ENCODE peak calls at places on chromosomes 2 and 18, in four cellular contexts. A is IMR-90, H is mesendoderm, C is neuronal stem cell. K is an unnamed sample.

GRCh38 chr18:44708451-44709083 is 27.9 kb downstream of the SETBP1 start:
- DNase-seq in A (peak), H (no peak), C (no peak), K (no peak)

GRCh38 chr2:238510911-238511613 is 84.3 kb downstream of the ASB1 start:
- DNase-seq in C (no peak), H (peak), A (no peak), K (no peak)

GRCh38 chr2:177881001-177881748 is 191.4 kb downstream of the PDE11A start:
- DNase-seq in C (no peak), A (no peak), H (no peak), K (no peak)

GRCh38 chr2:45342-46130 is 769 bp downstream of the FAM110C start:
- DNase-seq in C (no peak), H (peak), A (no peak), K (peak)

GRCh38 chr18:14962626-14963025 is 214.7 kb downstream of the ANKRD30B start:
- DNase-seq in A (no peak), C (no peak), H (no peak), K (no peak)

GRCh38 chr2:53964237-53964952 is 6.4 kb downstream of the PSME4 start:
- DNase-seq in H (no peak), C (no peak), A (no peak), K (no peak)

GRCh38 chr2:176101216-176101845 is 1.7 kb downstream of the HOXD12 start:
- DNase-seq in A (no peak), H (no peak), C (no peak), K (no peak)

GRCh38 chr2:118851650-118852049 is 4.2 kb upstream of the EN1 start:
- DNase-seq in H (peak), C (peak), A (no peak), K (peak)

GRCh38 chr2:86048888-86049287 is 56.8 kb downstream of the POLR1A start:
- DNase-seq in C (no peak), H (no peak), A (no peak), K (peak)

GRCh38 chr2:147639891-147640290 is 204.9 kb upstream of the ACVR2A start:
- DNase-seq in H (no peak), A (no peak), C (no peak), K (no peak)

GRCh38 chr2:42663106-42663755 is 94.8 kb downstream of the MTA3 start:
- DNase-seq in H (peak), A (peak), C (peak), K (peak)

GRCh38 chr2:154696771-154697170 is 1.7 kb upstream of the KCNJ3 start:
- DNase-seq in C (no peak), H (no peak), A (no peak), K (no peak)

GRCh38 chr18:9684901-9685738 is 23.0 kb upstream of the RAB31 start:
- DNase-seq in A (peak), H (no peak), C (no peak), K (no peak)

GRCh38 chr2:121649402-121649651 is at the start of gene CLASP1:
- DNase-seq in C (peak), H (peak), A (peak), K (peak)

GRCh38 chr2:121648611-121649401 is 456 bp downstream of the CLASP1 start:
- DNase-seq in A (peak), C (no peak), H (peak), K (peak)

GRCh38 chr2:121648206-121648605 is 1.1 kb downstream of the CLASP1 start:
- DNase-seq in C (no peak), H (no peak), A (peak), K (no peak)

GRCh38 chr2:121650554-121650930 is 1.3 kb upstream of the CLASP1 start:
- DNase-seq in A (peak), H (no peak), C (peak), K (peak)

GRCh38 chr2:121649652-121650553 is 641 bp upstream of the CLASP1 start:
- DNase-seq in A (peak), C (peak), H (peak), K (peak)
- H2BK120ac ChIP-seq in A (peak), C (no peak), H (no peak), K (no peak)

DNA sequence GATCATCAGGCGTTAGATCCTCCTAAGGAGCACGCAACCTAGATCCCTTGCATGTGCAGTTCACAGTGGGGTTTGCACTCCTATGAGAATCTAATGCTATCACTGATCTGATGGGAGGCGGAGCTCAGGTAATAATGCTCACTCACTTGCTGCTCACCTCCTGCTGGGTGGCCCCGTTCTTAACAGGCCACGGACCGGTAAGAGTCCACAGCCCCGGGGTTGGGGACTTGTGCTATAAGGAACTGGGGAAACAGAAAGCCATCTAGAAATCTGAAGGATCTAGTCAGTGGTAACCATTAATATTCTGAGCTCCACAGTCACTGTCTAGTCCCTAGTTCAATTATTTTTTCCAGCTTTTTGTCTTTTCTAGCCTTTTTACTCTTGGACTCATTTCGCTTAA is 44.7 kb upstream of the GAREM2 start:
- DNase-seq in H (no peak), C (no peak), A (no peak), K (no peak)
- H3K4me2 ChIP-seq in H (no peak), C (no peak), A (no peak), K (no peak)

GRCh38 chr2:174768557-174768956 is 4.3 kb upstream of the CHRNA1 start:
- DNase-seq in C (no peak), H (no peak), A (no peak), K (no peak)
- H2BK120ac ChIP-seq in C (no peak), H (no peak), A (peak), K (no peak)

DNA sequence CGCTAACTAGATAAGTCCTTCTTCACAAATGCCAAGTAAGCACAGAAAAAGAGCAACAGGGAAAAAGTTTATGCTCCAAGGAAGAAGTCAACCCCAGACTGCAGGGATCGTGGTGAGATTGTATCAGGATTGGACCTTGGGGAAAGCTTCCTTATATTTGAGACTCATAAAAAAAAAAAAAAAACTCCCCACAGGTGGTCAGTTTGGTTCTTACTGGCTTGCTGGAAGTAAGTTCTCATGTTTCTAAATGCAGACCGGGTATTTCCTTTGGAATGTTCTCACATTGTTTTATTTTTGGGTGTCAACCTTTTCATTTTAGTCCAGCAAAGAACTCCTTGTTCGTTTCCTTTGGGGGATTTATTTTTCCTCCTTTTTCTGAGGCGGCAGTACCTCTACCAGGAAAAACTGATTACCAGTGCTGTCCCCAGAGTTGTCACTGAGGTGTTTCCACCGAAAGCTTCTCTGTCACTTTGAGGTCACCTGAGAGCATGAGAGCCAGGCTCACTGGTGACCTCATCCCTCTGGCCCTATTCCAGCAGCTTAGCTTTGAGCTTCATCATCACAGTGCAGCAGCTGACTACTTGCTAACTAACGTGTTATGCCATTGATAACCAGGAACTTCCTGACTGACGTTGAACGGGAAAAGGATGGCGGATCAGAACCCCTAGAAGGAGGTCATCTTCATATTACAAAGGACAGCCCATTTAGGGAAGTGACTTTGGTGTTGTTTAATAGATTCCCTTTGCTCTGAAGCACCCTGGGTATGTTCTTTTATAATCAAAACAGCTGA is 16.8 kb upstream of the ATP8B1 start:
- DNase-seq in H (peak), A (peak), C (no peak), K (no peak)
- H3K4me2 ChIP-seq in H (no peak), A (peak), C (no peak), K (no peak)

K was measured in H9.